ENCODE peak calls at places on chromosome 11, in five cellular contexts. E, F, H, U and I are unnamed samples.

GRCh38 chr11:111441443-111441842 is 62.4 kb upstream of the POU2AF1 start:
- DNase-seq in H (no peak), E (no peak), F (no peak), U (peak), I (no peak)

GRCh38 chr11:123603666-123604065 is 50.8 kb downstream of the SCN3B start:
- DNase-seq in F (no peak), U (no peak), H (no peak), E (no peak), I (no peak)

GRCh38 chr11:128453444-128454336 is 133.7 kb downstream of the ETS1 start:
- DNase-seq in E (no peak), F (no peak), U (peak), H (no peak), I (no peak)

GRCh38 chr11:73198677-73199076 is 19.4 kb upstream of the P2RY2 start:
- DNase-seq in U (no peak), H (no peak), F (no peak), E (no peak), I (no peak)

GRCh38 chr11:1597331-1597741 is 758 bp downstream of the KRTAP5-2 start:
- DNase-seq in U (no peak), E (no peak), H (no peak), F (no peak), I (no peak)

GRCh38 chr11:70628881-70629844 is 230.8 kb downstream of the CTTN start:
- DNase-seq in H (no peak), E (no peak), U (peak), F (no peak), I (no peak)

GRCh38 chr11:68825603-68826002 is 16.1 kb downstream of the CPT1A start:
- DNase-seq in F (no peak), H (peak), E (no peak), U (no peak), I (peak)

GRCh38 chr11:106482920-106483761 is 405.7 kb downstream of the AASDHPPT start:
- DNase-seq in E (no peak), U (peak), F (no peak), H (no peak), I (no peak)

GRCh38 chr11:110894224-110894623 is 182.0 kb upstream of the ARHGAP20 start:
- DNase-seq in U (no peak), E (no peak), H (no peak), F (no peak), I (no peak)

GRCh38 chr11:131691558-131692041 is 321.2 kb downstream of the NTM start:
- DNase-seq in E (no peak), U (peak), F (peak), H (peak), I (no peak)